ENCODE peak calls at places on chromosomes 1 and 21, in five cellular contexts. A is dorsolateral prefrontal cortex, G is epithelial cell of proximal tubule, F is astrocyte of the spinal cord, Z is GM20000. X is an unnamed sample.
A peak's percentile ranks its signal among the peaks of the same experiment; 100 is the strongest.

GRCh38 chr1:175146535-175147213 is 45.9 kb downstream of the KIAA0040 start:
- DNase-seq in A (no peak), G (no peak), F (peak; percentile 42), Z (peak; percentile 72), X (peak; percentile 74)

GRCh38 chr1:12405325-12406217 is 175.7 kb downstream of the VPS13D start:
- DNase-seq in A (no peak), G (no peak), F (peak; percentile 30), Z (no peak), X (no peak)

GRCh38 chr1:81125672-81126071 is 675.1 kb upstream of the ADGRL2 start:
- DNase-seq in A (no peak), G (no peak), F (no peak), Z (no peak), X (no peak)

GRCh38 chr1:234214129-234214910 is 158.9 kb upstream of the COA6 start:
- DNase-seq in A (peak; percentile 69), G (no peak), F (peak; percentile 24), Z (peak; percentile 54), X (no peak)

GRCh38 chr1:224300346-224300745 is 29.6 kb downstream of the NVL start:
- DNase-seq in A (no peak), G (peak; percentile 29), F (peak; percentile 83), Z (no peak), X (no peak)

GRCh38 chr1:161214374-161214773 is 721 bp upstream of the FCER1G start:
- DNase-seq in A (no peak), G (no peak), F (no peak), Z (no peak), X (no peak)

GRCh38 chr1:109047339-109047738 is 5.4 kb upstream of the WDR47 start:
- DNase-seq in A (no peak), G (no peak), F (no peak), Z (no peak), X (no peak)

GRCh38 chr21:27403011-27403410 is 436.1 kb upstream of the ADAMTS5 start:
- DNase-seq in A (no peak), G (no peak), F (no peak), Z (no peak), X (no peak)

GRCh38 chr1:22524481-22524880 is 38.8 kb upstream of the EPHA8 start:
- DNase-seq in A (no peak), G (no peak), F (no peak), Z (no peak), X (no peak)

GRCh38 chr1:207959995-207960745 is 49.2 kb upstream of the CD34 start:
- DNase-seq in A (no peak), G (no peak), F (no peak), Z (no peak), X (no peak)

GRCh38 chr1:8217011-8217711 is 100.8 kb upstream of the SLC45A1 start:
- DNase-seq in A (no peak), G (no peak), F (no peak), Z (peak; percentile 59), X (no peak)

GRCh38 chr21:14120091-14120734 is 90.5 kb downstream of the LIPI start:
- DNase-seq in A (no peak), G (no peak), F (no peak), Z (peak; percentile 52), X (peak; percentile 57)

GRCh38 chr1:6599141-6599975 is 3.3 kb downstream of the KLHL21 start:
- DNase-seq in A (no peak), G (no peak), F (no peak), Z (no peak), X (peak; percentile 61)

GRCh38 chr1:43671193-43671592 is 21.2 kb downstream of the KDM4A start:
- DNase-seq in A (no peak), G (no peak), F (no peak), Z (no peak), X (no peak)

GRCh38 chr1:79193211-79194079 is 186.9 kb upstream of the ADGRL4 start:
- DNase-seq in A (no peak), G (peak; percentile 31), F (peak; percentile 75), Z (peak; percentile 2), X (peak; percentile 7)

GRCh38 chr1:172394167-172394751 is 26.2 kb upstream of the C1orf105 start:
- DNase-seq in A (no peak), G (no peak), F (peak; percentile 19), Z (peak; percentile 59), X (peak; percentile 59)

DNA sequence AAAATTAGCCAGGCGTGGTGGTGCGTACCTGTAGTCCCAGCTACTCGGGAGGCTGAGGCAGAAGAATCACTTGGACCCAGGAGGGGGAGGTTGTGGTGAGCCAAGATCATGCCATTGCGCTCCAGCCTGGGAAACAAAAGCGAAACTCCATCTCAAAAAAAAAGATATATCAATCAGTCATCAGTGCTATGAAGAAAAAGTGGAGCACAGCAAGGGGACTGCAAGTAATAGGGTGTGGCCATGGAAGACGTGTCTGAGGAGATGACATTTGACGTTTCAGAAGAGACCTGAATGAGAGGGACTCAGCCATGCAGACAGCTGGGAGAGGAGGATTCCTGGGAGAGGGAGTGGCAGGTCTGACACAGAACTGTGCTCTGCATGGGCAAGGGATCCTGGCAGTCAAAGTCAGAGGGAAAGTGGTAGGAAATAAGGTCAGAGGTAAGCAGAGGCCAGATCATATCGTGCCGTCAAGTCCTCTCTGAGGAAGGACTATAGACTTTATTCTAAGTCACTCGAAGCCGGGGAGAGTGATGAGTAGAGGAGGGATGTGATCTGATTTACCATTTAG is 3.3 kb downstream of the LAX1 start:
- DNase-seq in A (no peak), G (no peak), F (no peak), Z (no peak), X (no peak)
- TF ChIP-seq CTCF in A (no peak), G (no peak), F (no peak), Z (no peak), X (no peak)

GRCh38 chr21:18950045-18950740 is 546.6 kb upstream of the TMPRSS15 start:
- DNase-seq in A (no peak), G (no peak), F (no peak), Z (no peak), X (no peak)

GRCh38 chr21:18954415-18954972 is 550.9 kb upstream of the TMPRSS15 start:
- DNase-seq in A (no peak), G (no peak), F (no peak), Z (no peak), X (no peak)

DNA sequence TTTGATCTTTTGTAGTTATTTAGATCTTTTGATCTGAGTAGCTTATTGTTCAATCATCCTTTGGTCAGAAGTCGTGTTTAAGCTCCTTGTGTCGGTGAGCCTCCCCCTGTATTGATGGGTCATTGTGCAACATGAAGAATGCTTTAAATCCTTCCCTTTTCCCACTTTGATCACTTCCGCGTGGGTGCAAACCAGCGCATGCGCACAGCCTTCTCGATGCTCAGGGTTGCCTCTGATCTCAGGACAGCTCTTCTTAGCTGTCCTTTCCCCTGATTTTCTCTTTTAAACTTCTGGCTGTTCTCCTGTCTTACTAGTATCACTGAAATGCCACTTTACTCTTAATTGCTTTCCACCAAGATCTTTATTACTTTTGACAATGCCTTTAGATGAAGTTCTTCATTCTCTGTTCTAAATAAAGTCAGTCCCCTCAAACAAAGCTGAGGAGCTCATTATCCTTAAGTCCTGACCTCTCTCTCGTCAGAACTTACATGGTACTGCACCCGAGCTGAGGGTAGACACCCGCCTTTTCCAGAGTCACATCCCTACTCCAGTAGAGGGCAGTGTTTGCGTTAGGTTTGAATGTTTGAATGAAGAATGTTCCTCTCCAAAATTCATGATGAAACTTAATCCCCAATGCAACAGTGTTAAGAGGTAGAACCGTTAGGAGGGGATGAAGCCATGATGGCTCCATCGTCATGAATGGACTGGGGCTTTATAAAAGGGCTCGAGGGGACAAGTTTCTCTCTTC is 547.9 kb upstream of the TMPRSS15 start:
- DNase-seq in A (no peak), G (no peak), F (peak; percentile 12), Z (no peak), X (peak; percentile 14)
- TF ChIP-seq CTCF in A (peak; percentile 61), G (peak; percentile 47), F (peak; percentile 52), Z (no peak), X (peak; percentile 69)

DNA sequence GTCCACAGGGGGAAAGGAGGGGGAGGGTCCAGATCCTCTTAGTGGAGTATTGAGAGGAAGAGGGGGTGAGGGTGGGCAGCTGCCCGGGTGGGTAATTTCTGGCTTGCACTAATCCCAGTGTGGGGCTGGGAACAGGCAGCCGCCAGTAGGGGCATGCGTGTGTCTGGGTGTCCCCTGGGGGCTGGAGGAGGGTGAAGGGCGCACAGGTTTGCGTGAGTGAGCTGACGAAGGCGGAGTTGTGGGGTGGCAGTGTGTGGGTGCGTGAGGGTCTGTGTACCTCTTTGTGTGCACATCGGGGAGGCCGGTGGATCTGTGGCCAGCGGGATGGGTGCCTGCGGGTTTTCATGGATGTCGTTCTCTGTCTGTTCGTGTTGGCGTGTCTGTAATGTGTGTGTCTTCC is 97.3 kb downstream of the PAX7 start:
- DNase-seq in A (no peak), G (no peak), F (no peak), Z (no peak), X (no peak)
- TF ChIP-seq CTCF in A (no peak), G (no peak), F (no peak), Z (no peak), X (no peak)

GRCh38 chr1:201085902-201086735 is 26.1 kb downstream of the CACNA1S start:
- DNase-seq in A (no peak), G (no peak), F (peak; percentile 25), Z (peak; percentile 77), X (peak; percentile 33)
- TF ChIP-seq CTCF in A (peak; percentile 68), G (peak; percentile 89), F (peak; percentile 76), Z (peak; percentile 40), X (peak; percentile 67)